ENCODE peak calls at places on chromosomes 4 and X, in nine cellular contexts. One of them, this sample, is unnamed.

GRCh38 chr4:55218041-55218440 is 92.6 kb upstream of the KDR start:
- DNase-seq in right cardiac atrium: no peak
- DNase-seq in spleen: no peak
- DNase-seq in GM12878: no peak
- DNase-seq in Panc1: no peak
- DNase-seq in small intestine: no peak
- DNase-seq in left lung: no peak
- DNase-seq in AG04450: no peak
- DNase-seq in HCT116: no peak
- DNase-seq in this sample: no peak

GRCh38 chr4:61431131-61431530 is 231.0 kb downstream of the ADGRL3 start:
- DNase-seq in HCT116: no peak
- DNase-seq in spleen: no peak
- DNase-seq in left lung: no peak
- DNase-seq in Panc1: no peak
- DNase-seq in right cardiac atrium: no peak
- DNase-seq in AG04450: no peak
- DNase-seq in GM12878: no peak
- DNase-seq in small intestine: no peak
- DNase-seq in this sample: no peak

GRCh38 chrX:101108293-101108692 is 10.3 kb downstream of the CENPI start:
- DNase-seq in left lung: no peak
- DNase-seq in Panc1: no peak
- DNase-seq in HCT116: no peak
- DNase-seq in small intestine: no peak
- DNase-seq in spleen: no peak
- DNase-seq in GM12878: no peak
- DNase-seq in right cardiac atrium: no peak
- DNase-seq in AG04450: peak
- DNase-seq in this sample: no peak

GRCh38 chr4:3396611-3397010 is 45.2 kb upstream of the HGFAC start:
- DNase-seq in right cardiac atrium: no peak
- DNase-seq in AG04450: no peak
- DNase-seq in left lung: no peak
- DNase-seq in HCT116: no peak
- DNase-seq in spleen: no peak
- DNase-seq in GM12878: no peak
- DNase-seq in Panc1: no peak
- DNase-seq in small intestine: no peak
- DNase-seq in this sample: no peak

GRCh38 chr4:726235-726787 is 20.7 kb downstream of the PCGF3 start:
- DNase-seq in small intestine: no peak
- DNase-seq in Panc1: no peak
- DNase-seq in right cardiac atrium: peak
- DNase-seq in GM12878: no peak
- DNase-seq in AG04450: no peak
- DNase-seq in left lung: no peak
- DNase-seq in HCT116: no peak
- DNase-seq in spleen: no peak
- DNase-seq in this sample: no peak

GRCh38 chr4:44415251-44415650 is 33.4 kb downstream of the KCTD8 start:
- DNase-seq in AG04450: no peak
- DNase-seq in small intestine: no peak
- DNase-seq in GM12878: no peak
- DNase-seq in left lung: no peak
- DNase-seq in spleen: no peak
- DNase-seq in right cardiac atrium: no peak
- DNase-seq in HCT116: no peak
- DNase-seq in Panc1: no peak
- DNase-seq in this sample: no peak

GRCh38 chr4:41569957-41570356 is 32.0 kb downstream of the LIMCH1 start:
- DNase-seq in AG04450: no peak
- DNase-seq in HCT116: no peak
- DNase-seq in Panc1: no peak
- DNase-seq in GM12878: no peak
- DNase-seq in left lung: no peak
- DNase-seq in right cardiac atrium: peak
- DNase-seq in small intestine: no peak
- DNase-seq in spleen: no peak
- DNase-seq in this sample: peak

GRCh38 chr4:10667651-10668341 is 16.8 kb downstream of the CLNK start:
- DNase-seq in Panc1: no peak
- DNase-seq in right cardiac atrium: no peak
- DNase-seq in left lung: no peak
- DNase-seq in AG04450: no peak
- DNase-seq in small intestine: no peak
- DNase-seq in HCT116: no peak
- DNase-seq in GM12878: no peak
- DNase-seq in spleen: no peak
- DNase-seq in this sample: no peak

GRCh38 chr4:187732524-187732923 is 263.0 kb upstream of the ZFP42 start:
- DNase-seq in HCT116: no peak
- DNase-seq in AG04450: no peak
- DNase-seq in left lung: no peak
- DNase-seq in small intestine: no peak
- DNase-seq in GM12878: no peak
- DNase-seq in spleen: no peak
- DNase-seq in right cardiac atrium: no peak
- DNase-seq in Panc1: no peak
- DNase-seq in this sample: no peak

GRCh38 chr4:139301143-139301820 is at the start of gene NAA15:
- DNase-seq in spleen: peak
- DNase-seq in AG04450: peak
- DNase-seq in right cardiac atrium: peak
- DNase-seq in left lung: peak
- DNase-seq in small intestine: peak
- DNase-seq in Panc1: peak
- DNase-seq in HCT116: peak
- DNase-seq in GM12878: peak
- DNase-seq in this sample: peak

GRCh38 chrX:9349572-9350259 is 115.1 kb upstream of the TBL1X start:
- DNase-seq in Panc1: no peak
- DNase-seq in small intestine: no peak
- DNase-seq in left lung: no peak
- DNase-seq in HCT116: no peak
- DNase-seq in right cardiac atrium: no peak
- DNase-seq in spleen: peak
- DNase-seq in AG04450: peak
- DNase-seq in GM12878: no peak
- DNase-seq in this sample: no peak

GRCh38 chr4:4284827-4285618 is 4.9 kb downstream of the LYAR start:
- DNase-seq in right cardiac atrium: peak
- DNase-seq in spleen: no peak
- DNase-seq in AG04450: no peak
- DNase-seq in left lung: no peak
- DNase-seq in HCT116: no peak
- DNase-seq in small intestine: peak
- DNase-seq in Panc1: no peak
- DNase-seq in GM12878: no peak
- DNase-seq in this sample: no peak

GRCh38 chrX:48573690-48574269 is 504 bp upstream of the RBM3 start:
- DNase-seq in small intestine: no peak
- DNase-seq in AG04450: no peak
- DNase-seq in GM12878: no peak
- DNase-seq in Panc1: no peak
- DNase-seq in spleen: peak
- DNase-seq in left lung: peak
- DNase-seq in HCT116: no peak
- DNase-seq in right cardiac atrium: peak
- DNase-seq in this sample: peak

DNA sequence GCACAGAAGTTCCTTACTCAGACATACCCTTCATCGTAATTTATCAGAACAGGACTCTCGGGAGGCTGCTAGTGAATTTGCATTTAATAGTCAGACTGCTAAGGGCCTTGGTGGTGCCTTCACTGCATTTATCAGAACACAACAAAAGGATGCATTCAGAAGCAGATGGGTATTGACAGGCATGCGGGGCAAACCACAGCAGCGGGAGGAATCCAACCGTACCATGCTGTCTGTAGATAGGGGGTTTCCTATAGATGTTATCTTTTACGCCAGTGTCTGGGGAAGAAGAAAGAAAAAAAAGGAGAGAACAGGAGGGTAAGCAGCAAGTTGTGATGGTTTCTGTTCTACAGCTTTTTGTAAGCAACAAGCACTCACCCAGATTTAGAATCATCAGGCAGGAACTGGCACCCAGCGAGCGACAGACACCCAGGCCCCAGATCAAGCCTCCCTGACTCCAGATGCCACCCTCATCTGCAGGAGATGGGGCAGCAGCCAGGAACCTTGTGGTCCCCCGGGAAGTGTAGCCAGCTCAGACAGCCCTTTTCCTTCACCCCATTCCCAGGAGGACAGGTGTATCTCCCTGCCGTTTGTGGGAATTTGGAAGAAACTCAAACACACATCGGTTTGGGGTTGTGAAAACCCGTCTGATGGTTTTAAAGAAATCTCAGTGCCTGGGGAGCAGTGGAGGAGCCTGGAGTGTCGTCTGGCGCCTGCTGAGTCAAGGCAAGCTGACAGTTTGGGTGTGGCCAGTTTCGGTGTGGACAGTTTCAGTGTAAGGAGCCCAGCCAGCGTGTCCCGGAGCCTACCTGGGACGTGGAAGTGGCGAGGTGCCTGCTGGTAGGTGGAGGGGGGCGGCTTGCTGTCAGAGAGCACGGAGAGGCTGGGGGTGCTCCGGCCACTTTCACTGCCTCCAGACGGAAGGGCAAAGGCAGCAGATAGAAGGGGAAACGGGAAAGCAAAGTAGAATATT is 80.0 kb upstream of the AFAP1 start:
- DNase-seq in AG04450: no peak
- DNase-seq in HCT116: no peak
- DNase-seq in GM12878: no peak
- DNase-seq in right cardiac atrium: peak
- DNase-seq in Panc1: no peak
- DNase-seq in small intestine: peak
- DNase-seq in spleen: no peak
- DNase-seq in left lung: peak
- DNase-seq in this sample: no peak
- H3K4me3 ChIP-seq in AG04450: no peak
- H3K4me3 ChIP-seq in HCT116: peak
- H3K4me3 ChIP-seq in GM12878: no peak
- H3K4me3 ChIP-seq in right cardiac atrium: no peak
- H3K4me3 ChIP-seq in Panc1: no peak
- H3K4me3 ChIP-seq in small intestine: no peak
- H3K4me3 ChIP-seq in spleen: no peak
- H3K4me3 ChIP-seq in left lung: no peak
- H3K4me3 ChIP-seq in this sample: no peak

GRCh38 chrX:136202889-136203288 is 48.3 kb downstream of the MAP7D3 start:
- DNase-seq in left lung: no peak
- DNase-seq in Panc1: no peak
- DNase-seq in right cardiac atrium: no peak
- DNase-seq in HCT116: no peak
- DNase-seq in spleen: no peak
- DNase-seq in GM12878: no peak
- DNase-seq in AG04450: no peak
- DNase-seq in small intestine: no peak
- DNase-seq in this sample: no peak

GRCh38 chrX:136201601-136202000 is 49.6 kb downstream of the MAP7D3 start:
- DNase-seq in left lung: no peak
- DNase-seq in right cardiac atrium: no peak
- DNase-seq in AG04450: no peak
- DNase-seq in GM12878: no peak
- DNase-seq in small intestine: no peak
- DNase-seq in spleen: no peak
- DNase-seq in Panc1: no peak
- DNase-seq in HCT116: no peak
- DNase-seq in this sample: no peak

GRCh38 chrX:136204571-136204970 is 46.6 kb downstream of the MAP7D3 start:
- DNase-seq in Panc1: no peak
- DNase-seq in right cardiac atrium: peak
- DNase-seq in HCT116: no peak
- DNase-seq in left lung: peak
- DNase-seq in AG04450: no peak
- DNase-seq in small intestine: peak
- DNase-seq in spleen: no peak
- DNase-seq in GM12878: no peak
- DNase-seq in this sample: peak

GRCh38 chrX:136205882-136206281 is 45.3 kb downstream of the MAP7D3 start:
- DNase-seq in AG04450: no peak
- DNase-seq in Panc1: no peak
- DNase-seq in small intestine: no peak
- DNase-seq in left lung: no peak
- DNase-seq in right cardiac atrium: no peak
- DNase-seq in HCT116: no peak
- DNase-seq in GM12878: no peak
- DNase-seq in spleen: no peak
- DNase-seq in this sample: no peak

GRCh38 chrX:136203438-136203837 is 47.8 kb downstream of the MAP7D3 start:
- DNase-seq in left lung: no peak
- DNase-seq in small intestine: no peak
- DNase-seq in right cardiac atrium: no peak
- DNase-seq in Panc1: no peak
- DNase-seq in AG04450: no peak
- DNase-seq in HCT116: no peak
- DNase-seq in spleen: no peak
- DNase-seq in GM12878: no peak
- DNase-seq in this sample: no peak
- H3K27ac ChIP-seq in left lung: peak
- H3K27ac ChIP-seq in small intestine: no peak
- H3K27ac ChIP-seq in right cardiac atrium: no peak
- H3K27ac ChIP-seq in Panc1: no peak
- H3K27ac ChIP-seq in AG04450: no peak
- H3K27ac ChIP-seq in HCT116: no peak
- H3K27ac ChIP-seq in spleen: peak
- H3K27ac ChIP-seq in GM12878: no peak
- H3K27ac ChIP-seq in this sample: peak

DNA sequence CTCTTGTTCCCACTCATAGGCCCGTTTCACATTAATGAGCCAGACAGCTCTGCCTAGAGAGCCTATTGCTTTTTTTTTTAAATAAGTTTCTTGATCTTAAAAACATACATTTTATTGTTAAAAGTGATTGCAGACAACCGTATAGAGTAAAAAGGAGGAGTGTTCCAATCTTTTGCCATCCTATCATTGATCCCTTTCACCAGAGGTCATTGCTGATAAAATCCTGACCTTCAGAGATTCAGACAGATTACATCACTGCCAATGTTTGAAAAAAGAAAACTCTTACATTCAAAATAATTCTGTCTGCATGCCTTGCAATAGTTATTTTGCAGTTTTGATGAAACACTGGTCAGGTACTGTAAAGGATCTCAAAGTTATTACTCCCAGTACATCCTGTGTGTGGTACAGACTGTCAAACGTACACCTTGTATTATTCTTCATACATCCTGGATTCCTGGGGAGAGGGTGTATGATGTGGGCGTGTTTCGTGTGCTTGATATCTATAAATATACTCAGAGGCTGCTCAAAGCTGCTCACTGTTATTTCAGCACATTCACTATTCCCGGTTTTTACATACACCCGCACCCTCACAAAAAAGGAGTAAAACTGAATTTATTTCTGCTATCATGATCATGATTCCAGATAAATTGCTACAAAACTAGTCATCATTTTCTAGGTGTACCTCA is 15.4 kb upstream of the KLHL2 start:
- DNase-seq in small intestine: no peak
- DNase-seq in GM12878: no peak
- DNase-seq in Panc1: no peak
- DNase-seq in left lung: no peak
- DNase-seq in spleen: no peak
- DNase-seq in HCT116: no peak
- DNase-seq in AG04450: no peak
- DNase-seq in right cardiac atrium: no peak
- DNase-seq in this sample: no peak
- H3K4me3 ChIP-seq in small intestine: no peak
- H3K4me3 ChIP-seq in GM12878: no peak
- H3K4me3 ChIP-seq in Panc1: no peak
- H3K4me3 ChIP-seq in left lung: no peak
- H3K4me3 ChIP-seq in spleen: no peak
- H3K4me3 ChIP-seq in HCT116: no peak
- H3K4me3 ChIP-seq in AG04450: no peak
- H3K4me3 ChIP-seq in right cardiac atrium: no peak
- H3K4me3 ChIP-seq in this sample: no peak

GRCh38 chr4:151540728-151541437 is 131.9 kb downstream of the FHIP1A start:
- DNase-seq in Panc1: peak
- DNase-seq in small intestine: peak
- DNase-seq in GM12878: no peak
- DNase-seq in right cardiac atrium: no peak
- DNase-seq in left lung: no peak
- DNase-seq in AG04450: peak
- DNase-seq in HCT116: peak
- DNase-seq in spleen: no peak
- DNase-seq in this sample: no peak
- H3K27ac ChIP-seq in Panc1: no peak
- H3K27ac ChIP-seq in small intestine: no peak
- H3K27ac ChIP-seq in GM12878: no peak
- H3K27ac ChIP-seq in right cardiac atrium: no peak
- H3K27ac ChIP-seq in left lung: no peak
- H3K27ac ChIP-seq in AG04450: no peak
- H3K27ac ChIP-seq in HCT116: peak
- H3K27ac ChIP-seq in spleen: no peak
- H3K27ac ChIP-seq in this sample: no peak